ENCODE peak calls at places on chromosome 18, in ten cellular contexts. W is coronary artery, G is HCT116, D is kidney epithelial cell, K is foreskin fibroblast, M is astrocyte, X is spleen, P is neural crest cell, H is fibroblast of lung, U is brain microvascular endothelial cell. S is an unnamed sample.

GRCh38 chr18:42640160-42640559 is 475.3 kb downstream of the RIT2 start:
- DNase-seq in W (no peak), G (no peak), D (peak; percentile 14), K (no peak), M (peak; percentile 18), X (no peak), P (no peak), H (peak; percentile 35), U (no peak), S (no peak)

GRCh38 chr18:73933666-73934065 is 214.0 kb downstream of the FBXO15 start:
- DNase-seq in W (no peak), G (no peak), D (no peak), K (peak; percentile 68), M (no peak), X (no peak), P (no peak), H (no peak), U (no peak), S (no peak)

GRCh38 chr18:67730884-67731283 is 214.4 kb upstream of the DSEL start:
- DNase-seq in W (no peak), G (no peak), D (peak; percentile 67), K (peak; percentile 84), M (peak; percentile 81), X (no peak), P (no peak), H (peak; percentile 86), U (peak; percentile 73), S (no peak)

GRCh38 chr18:56709463-56709862 is 58.3 kb downstream of the WDR7 start:
- DNase-seq in W (no peak), G (peak; percentile 69), D (peak; percentile 65), K (peak; percentile 83), M (peak; percentile 87), X (no peak), P (no peak), H (peak; percentile 90), U (peak; percentile 87), S (no peak)

GRCh38 chr18:10391506-10391905 is 62.9 kb upstream of the APCDD1 start:
- DNase-seq in W (no peak), G (no peak), D (no peak), K (no peak), M (no peak), X (no peak), P (no peak), H (no peak), U (no peak), S (no peak)

GRCh38 chr18:63016270-63016669 is 300.9 kb downstream of the PHLPP1 start:
- DNase-seq in W (no peak), G (peak; percentile 32), D (peak; percentile 14), K (peak; percentile 84), M (peak; percentile 12), X (no peak), P (peak; percentile 40), H (peak; percentile 43), U (peak; percentile 54), S (peak; percentile 55)

GRCh38 chr18:69948919-69949537 is 1.4 kb upstream of the CD226 start:
- DNase-seq in W (no peak), G (no peak), D (no peak), K (peak; percentile 65), M (no peak), X (no peak), P (no peak), H (no peak), U (no peak), S (no peak)

GRCh38 chr18:57359433-57359832 is 7.1 kb downstream of the ST8SIA3 start:
- DNase-seq in W (no peak), G (no peak), D (no peak), K (no peak), M (no peak), X (no peak), P (no peak), H (no peak), U (no peak), S (no peak)

GRCh38 chr18:26468931-26469340 is 79.4 kb downstream of the KCTD1 start:
- DNase-seq in W (no peak), G (no peak), D (no peak), K (no peak), M (no peak), X (no peak), P (peak; percentile 29), H (no peak), U (no peak), S (peak; percentile 71)

GRCh38 chr18:63897072-63897471 is 9.6 kb downstream of the SERPINB2 start:
- DNase-seq in W (no peak), G (no peak), D (no peak), K (peak; percentile 78), M (no peak), X (no peak), P (no peak), H (no peak), U (no peak), S (peak; percentile 9)

GRCh38 chr18:79736846-79737245 is 57.2 kb downstream of the CTDP1 start:
- DNase-seq in W (no peak), G (no peak), D (no peak), K (no peak), M (no peak), X (peak; percentile 64), P (no peak), H (no peak), U (no peak), S (no peak)

GRCh38 chr18:47075098-47075883 is 39.9 kb upstream of the ELOA2 start:
- DNase-seq in W (no peak), G (peak; percentile 57), D (no peak), K (peak; percentile 61), M (peak; percentile 5), X (no peak), P (no peak), H (peak; percentile 22), U (peak; percentile 5), S (peak; percentile 38)

GRCh38 chr18:74229005-74229404 is 62.8 kb downstream of the CYB5A start:
- DNase-seq in W (no peak), G (no peak), D (no peak), K (no peak), M (no peak), X (no peak), P (no peak), H (no peak), U (no peak), S (no peak)

GRCh38 chr18:11324956-11325873 is 175.8 kb upstream of the PIEZO2 start:
- DNase-seq in W (no peak), G (no peak), D (peak; percentile 50), K (peak; percentile 88), M (peak; percentile 93), X (no peak), P (no peak), H (peak; percentile 94), U (peak; percentile 88), S (no peak)

GRCh38 chr18:61893304-61893970 is 630 bp upstream of the RNF152 start:
- DNase-seq in W (peak; percentile 75), G (no peak), D (no peak), K (peak; percentile 89), M (no peak), X (no peak), P (peak; percentile 55), H (peak; percentile 48), U (peak; percentile 40), S (peak; percentile 77)

DNA sequence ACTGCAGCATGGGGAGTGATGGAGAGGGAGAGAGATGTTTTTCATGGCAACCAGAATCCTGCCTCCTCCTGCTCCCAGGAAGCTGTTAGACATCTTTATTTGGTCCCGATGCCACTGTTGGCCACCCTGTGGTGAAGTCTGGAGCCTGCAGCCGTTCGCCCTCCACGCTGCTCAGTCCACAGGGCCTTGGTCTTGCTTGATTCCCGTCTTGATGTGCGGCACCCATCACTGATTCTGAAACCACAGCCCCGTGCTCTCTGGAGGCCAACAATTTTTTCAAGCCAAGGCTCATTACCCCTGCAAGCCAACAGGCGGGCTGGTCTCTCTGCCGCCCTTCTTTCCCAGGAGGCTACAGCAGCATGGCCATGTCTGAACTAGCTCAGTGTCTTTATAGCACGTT is 24.5 kb downstream of the SIGLEC15 start:
- DNase-seq in W (no peak), G (no peak), D (no peak), K (no peak), M (no peak), X (no peak), P (no peak), H (no peak), U (peak; percentile 35), S (peak; percentile 44)
- TF ChIP-seq CTCF in W (no peak), G (peak; percentile 57), D (peak; percentile 60), K (peak; percentile 33), M (peak; percentile 42), X (no peak), P (peak; percentile 47), H (peak; percentile 42), U (peak; percentile 70), S (peak; percentile 35)

GRCh38 chr18:59041819-59042476 is 97.7 kb upstream of the SEC11C start:
- DNase-seq in W (peak; percentile 72), G (no peak), D (no peak), K (no peak), M (no peak), X (peak; percentile 35), P (no peak), H (no peak), U (no peak), S (no peak)

GRCh38 chr18:59042477-59042842 is 97.2 kb upstream of the SEC11C start:
- DNase-seq in W (no peak), G (no peak), D (no peak), K (peak; percentile 33), M (no peak), X (no peak), P (no peak), H (no peak), U (no peak), S (no peak)

GRCh38 chr18:59039449-59039848 is 100.2 kb upstream of the SEC11C start:
- DNase-seq in W (peak; percentile 19), G (no peak), D (no peak), K (no peak), M (no peak), X (peak; percentile 38), P (no peak), H (no peak), U (no peak), S (no peak)

GRCh38 chr18:59041296-59041695 is 98.4 kb upstream of the SEC11C start:
- DNase-seq in W (peak; percentile 26), G (no peak), D (no peak), K (no peak), M (no peak), X (peak; percentile 53), P (no peak), H (no peak), U (no peak), S (no peak)

GRCh38 chr18:59040770-59041148 is 98.9 kb upstream of the SEC11C start:
- DNase-seq in W (peak; percentile 67), G (no peak), D (no peak), K (no peak), M (no peak), X (peak; percentile 67), P (no peak), H (no peak), U (no peak), S (no peak)
- TF ChIP-seq CTCF in W (no peak), G (no peak), D (no peak), K (no peak), M (no peak), X (no peak), P (no peak), H (no peak), U (no peak), S (no peak)

GRCh38 chr18:49648811-49649210 is 87.0 kb downstream of the LIPG start:
- DNase-seq in W (no peak), G (peak; percentile 6), D (no peak), K (no peak), M (no peak), X (peak; percentile 6), P (no peak), H (no peak), U (no peak), S (no peak)
- TF ChIP-seq CTCF in W (no peak), G (peak; percentile 59), D (peak; percentile 36), K (no peak), M (no peak), X (no peak), P (peak; percentile 30), H (no peak), U (peak; percentile 33), S (no peak)

GRCh38 chr18:13987956-13988355 is 72.6 kb upstream of the MC2R start:
- DNase-seq in W (no peak), G (no peak), D (no peak), K (no peak), M (no peak), X (no peak), P (no peak), H (no peak), U (no peak), S (no peak)
- TF ChIP-seq CTCF in W (no peak), G (no peak), D (no peak), K (no peak), M (no peak), X (no peak), P (no peak), H (no peak), U (no peak), S (no peak)